ENCODE peak calls at places on chromosomes 12 and 14, in eight cellular contexts. E is GM13977, X is HCT116, D is activated B cell treated with CpG ODN at 0.5 μM for 24 hours, P is astrocyte of the spinal cord, Z is cardiac fibroblast, K is GM12865, B is astrocyte. A is an unnamed sample.

GRCh38 chr14:26255213-26255612 is 342.6 kb downstream of the NOVA1 start:
- DNase-seq in E (no peak), X (no peak), D (no peak), P (peak), Z (peak), K (no peak), B (peak), A (no peak)

GRCh38 chr12:121392325-121392716 is 7.6 kb upstream of the RNF34 start:
- DNase-seq in E (no peak), X (no peak), D (no peak), P (no peak), Z (no peak), K (no peak), B (no peak), A (no peak)

GRCh38 chr14:30820674-30821073 is 53.7 kb upstream of the COCH start:
- DNase-seq in E (no peak), X (no peak), D (no peak), P (no peak), Z (no peak), K (peak), B (no peak), A (no peak)

GRCh38 chr14:101121399-101122113 is 218.0 kb upstream of the RTL1 start:
- DNase-seq in E (no peak), X (no peak), D (no peak), P (no peak), Z (no peak), K (no peak), B (no peak), A (no peak)

GRCh38 chr12:14394317-14395058 is 29.0 kb downstream of the ATF7IP start:
- DNase-seq in E (peak), X (peak), D (no peak), P (peak), Z (peak), K (peak), B (peak), A (no peak)

GRCh38 chr14:51981218-51981854 is 8.0 kb upstream of the RTRAF start:
- DNase-seq in E (peak), X (no peak), D (no peak), P (no peak), Z (no peak), K (peak), B (no peak), A (no peak)

GRCh38 chr14:100132903-100133510 is 26.4 kb downstream of the DEGS2 start:
- DNase-seq in E (no peak), X (no peak), D (no peak), P (no peak), Z (no peak), K (no peak), B (no peak), A (no peak)

GRCh38 chr14:96614528-96614927 is 112.3 kb downstream of the PAPOLA start:
- DNase-seq in E (no peak), X (no peak), D (no peak), P (no peak), Z (no peak), K (no peak), B (no peak), A (no peak)

GRCh38 chr14:89000007-89000942 is 175.8 kb downstream of the TTC8 start:
- DNase-seq in E (no peak), X (peak), D (no peak), P (peak), Z (peak), K (peak), B (peak), A (no peak)

GRCh38 chr14:106657460-106657859 is 1131.1 kb downstream of the TMEM121 start:
- DNase-seq in E (peak), X (no peak), D (peak), P (no peak), Z (no peak), K (peak), B (no peak), A (no peak)

GRCh38 chr12:9674226-9674590 is 4.7 kb downstream of the CLEC2D start:
- DNase-seq in E (no peak), X (no peak), D (no peak), P (no peak), Z (no peak), K (peak), B (no peak), A (no peak)

GRCh38 chr14:104887623-104888488 is 22.8 kb downstream of the CEP170B start:
- DNase-seq in E (no peak), X (no peak), D (peak), P (no peak), Z (no peak), K (no peak), B (no peak), A (no peak)

GRCh38 chr12:22051114-22051698 is 5.2 kb downstream of the CMAS start:
- DNase-seq in E (no peak), X (no peak), D (no peak), P (no peak), Z (no peak), K (no peak), B (no peak), A (no peak)

GRCh38 chr12:110022980-110023633 is 23.9 kb downstream of the ANKRD13A start:
- DNase-seq in E (no peak), X (no peak), D (no peak), P (peak), Z (peak), K (no peak), B (peak), A (no peak)

GRCh38 chr12:12474931-12475485 is 87.7 kb downstream of the DUSP16 start:
- DNase-seq in E (peak), X (no peak), D (no peak), P (peak), Z (peak), K (peak), B (no peak), A (no peak)

GRCh38 chr14:20332386-20332945 is 613 bp downstream of the CCNB1IP1 start:
- DNase-seq in E (no peak), X (no peak), D (no peak), P (no peak), Z (peak), K (peak), B (no peak), A (no peak)

GRCh38 chr12:109816870-109817269 is 16.3 kb downstream of the TRPV4 start:
- DNase-seq in E (no peak), X (no peak), D (no peak), P (no peak), Z (no peak), K (no peak), B (no peak), A (no peak)

GRCh38 chr12:48512855-48513254 is 12.6 kb upstream of the OR8S1 start:
- DNase-seq in E (peak), X (no peak), D (no peak), P (no peak), Z (no peak), K (peak), B (no peak), A (no peak)

GRCh38 chr12:25768151-25768550 is 190.3 kb upstream of the RASSF8 start:
- DNase-seq in E (no peak), X (no peak), D (no peak), P (no peak), Z (no peak), K (no peak), B (no peak), A (no peak)

GRCh38 chr12:88036368-88036965 is 7.3 kb upstream of the C12orf50 start:
- DNase-seq in E (no peak), X (no peak), D (no peak), P (peak), Z (peak), K (no peak), B (peak), A (no peak)

GRCh38 chr14:30779210-30779609 is 95.1 kb upstream of the COCH start:
- DNase-seq in E (peak), X (no peak), D (no peak), P (peak), Z (no peak), K (peak), B (peak), A (no peak)

GRCh38 chr14:23013056-23014054 is 3.4 kb upstream of the C14orf93 start:
- DNase-seq in E (no peak), X (no peak), D (no peak), P (no peak), Z (no peak), K (no peak), B (no peak), A (no peak)

GRCh38 chr12:112121780-112122565 is 3.4 kb upstream of the TRAFD1 start:
- DNase-seq in E (no peak), X (peak), D (no peak), P (peak), Z (peak), K (no peak), B (peak), A (no peak)

GRCh38 chr12:94590428-94590827 is 59.9 kb downstream of the TMCC3 start:
- DNase-seq in E (no peak), X (no peak), D (no peak), P (no peak), Z (no peak), K (no peak), B (no peak), A (no peak)

GRCh38 chr12:20492251-20492728 is 124.0 kb downstream of the PDE3A start:
- DNase-seq in E (no peak), X (peak), D (no peak), P (peak), Z (peak), K (peak), B (peak), A (no peak)

GRCh38 chr14:34110531-34110930 is 159.7 kb upstream of the EGLN3 start:
- DNase-seq in E (no peak), X (no peak), D (no peak), P (no peak), Z (no peak), K (no peak), B (peak), A (no peak)

GRCh38 chr14:54881235-54881760 is 21.3 kb downstream of the GCH1 start:
- DNase-seq in E (peak), X (no peak), D (no peak), P (peak), Z (peak), K (peak), B (peak), A (no peak)

GRCh38 chr14:37124617-37125016 is 47.8 kb downstream of the SLC25A21 start:
- DNase-seq in E (no peak), X (no peak), D (no peak), P (no peak), Z (no peak), K (peak), B (no peak), A (no peak)
- TF ChIP-seq CTCF in E (no peak), X (no peak), D (no peak), P (peak), Z (no peak), K (no peak), B (no peak), A (no peak)

GRCh38 chr14:85856430-85856829 is 326.5 kb downstream of the FLRT2 start:
- DNase-seq in E (no peak), X (no peak), D (no peak), P (no peak), Z (no peak), K (no peak), B (no peak), A (no peak)
- TF ChIP-seq CTCF in E (no peak), X (no peak), D (no peak), P (peak), Z (no peak), K (no peak), B (no peak), A (peak)

GRCh38 chr14:39432619-39433451 is 602 bp upstream of the FBXO33 start:
- DNase-seq in E (peak), X (peak), D (peak), P (peak), Z (peak), K (peak), B (peak), A (peak)
- TF ChIP-seq CTCF in E (peak), X (peak), D (no peak), P (peak), Z (no peak), K (no peak), B (no peak), A (peak)

DNA sequence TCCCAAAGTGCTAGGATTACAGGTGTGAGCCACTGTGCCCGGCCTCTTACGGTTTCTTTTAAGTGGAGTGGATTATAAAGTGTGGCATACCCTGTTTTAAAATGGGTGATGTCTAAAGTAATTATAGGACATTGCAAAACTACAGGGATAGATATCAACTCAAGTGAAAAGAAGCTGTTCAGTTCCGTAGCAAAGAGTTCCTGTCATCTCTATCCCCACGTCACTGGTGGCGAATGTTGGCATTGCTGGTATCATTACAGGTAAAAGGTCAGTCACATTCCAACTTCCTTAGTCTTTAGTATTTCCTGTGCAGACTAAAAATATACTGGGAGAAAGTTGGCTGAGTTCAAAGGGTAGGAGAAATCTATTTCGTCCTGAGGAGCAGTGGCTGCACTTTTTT is 95.6 kb upstream of the SLC38A2 start:
- DNase-seq in E (no peak), X (peak), D (no peak), P (peak), Z (peak), K (no peak), B (peak), A (no peak)
- TF ChIP-seq CTCF in E (no peak), X (peak), D (no peak), P (no peak), Z (no peak), K (no peak), B (no peak), A (no peak)

DNA sequence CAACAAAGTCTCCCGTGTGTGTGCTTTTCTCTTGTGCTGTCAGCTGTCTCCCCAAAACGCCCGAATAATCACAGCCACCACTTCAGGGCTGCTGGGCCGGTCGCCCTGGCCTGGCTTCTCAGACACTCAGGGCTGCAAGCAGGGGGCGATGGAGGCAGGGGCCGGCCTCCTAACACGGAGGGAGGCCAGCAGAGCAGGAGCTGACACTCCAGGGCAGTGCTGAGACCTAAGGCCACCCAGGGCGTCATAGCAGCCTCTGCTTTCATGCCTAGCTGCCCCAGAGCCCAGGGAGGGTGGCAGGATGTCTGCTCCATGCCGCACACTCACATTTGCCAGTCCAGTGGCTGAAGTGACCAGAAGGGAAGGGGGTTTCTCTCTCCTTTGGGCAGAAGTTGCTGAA is 25.6 kb downstream of the STX2 start:
- DNase-seq in E (no peak), X (no peak), D (no peak), P (no peak), Z (no peak), K (peak), B (no peak), A (no peak)
- TF ChIP-seq CTCF in E (no peak), X (no peak), D (no peak), P (peak), Z (no peak), K (peak), B (no peak), A (no peak)

GRCh38 chr12:71162832-71163711 is 5.3 kb upstream of the TSPAN8 start:
- DNase-seq in E (no peak), X (no peak), D (no peak), P (no peak), Z (no peak), K (no peak), B (no peak), A (no peak)
- TF ChIP-seq CTCF in E (no peak), X (no peak), D (no peak), P (no peak), Z (no peak), K (no peak), B (no peak), A (no peak)

GRCh38 chr12:52190860-52191729 is 719 bp downstream of the KRT80 start:
- DNase-seq in E (no peak), X (no peak), D (no peak), P (no peak), Z (no peak), K (no peak), B (no peak), A (no peak)

GRCh38 chr12:52187640-52188039 is 4.2 kb downstream of the KRT80 start:
- DNase-seq in E (no peak), X (no peak), D (no peak), P (no peak), Z (no peak), K (no peak), B (no peak), A (no peak)

GRCh38 chr12:52188658-52189057 is 3.2 kb downstream of the KRT80 start:
- DNase-seq in E (no peak), X (no peak), D (no peak), P (no peak), Z (no peak), K (no peak), B (no peak), A (no peak)

GRCh38 chr12:52187206-52187605 is 4.6 kb downstream of the KRT80 start:
- DNase-seq in E (no peak), X (no peak), D (no peak), P (no peak), Z (no peak), K (no peak), B (no peak), A (no peak)

DNA sequence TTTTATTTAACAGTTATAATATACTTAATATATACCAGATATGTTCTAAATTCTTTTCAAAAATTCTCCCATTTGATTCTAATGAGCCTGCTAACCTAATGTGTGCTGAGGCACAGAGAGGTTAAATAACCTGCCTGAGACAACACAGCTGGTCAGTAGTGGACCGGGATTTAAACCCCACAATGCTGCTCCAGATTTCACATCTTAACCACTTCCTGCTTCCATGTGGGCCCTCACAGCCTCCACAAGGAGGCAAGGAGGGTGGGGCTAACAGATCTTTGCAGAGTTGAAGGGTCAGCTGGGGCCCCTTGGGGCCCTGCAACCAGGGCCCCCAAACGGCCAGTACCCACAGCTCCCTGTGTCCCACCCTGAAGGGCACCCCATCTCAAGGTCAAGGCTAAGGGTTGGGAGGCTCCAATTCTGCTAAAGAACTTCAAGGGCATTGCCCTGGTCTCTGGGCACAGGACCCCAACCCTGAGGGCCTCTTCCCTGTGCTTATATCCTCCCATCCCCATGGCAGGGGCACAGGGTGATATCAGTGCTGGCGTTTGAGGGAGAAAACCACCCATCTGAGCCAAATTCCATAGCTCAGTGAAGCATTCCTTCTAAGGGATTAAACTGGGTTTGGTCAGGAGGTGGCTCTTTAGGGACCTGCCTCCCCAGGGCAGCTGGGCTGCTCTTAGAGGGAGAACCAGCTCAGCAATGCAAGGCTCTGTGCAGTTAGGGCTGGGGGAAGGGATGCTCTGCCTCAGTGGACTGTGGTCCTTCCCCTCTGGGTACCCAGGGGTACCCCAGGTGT is 2.2 kb downstream of the KRT80 start:
- DNase-seq in E (no peak), X (no peak), D (no peak), P (peak), Z (peak), K (no peak), B (peak), A (no peak)
- TF ChIP-seq CTCF in E (no peak), X (no peak), D (no peak), P (no peak), Z (no peak), K (no peak), B (no peak), A (no peak)

A was measured in type B pancreatic cell.